ENCODE peak calls at places on chromosomes 5 and 9, in six cellular contexts. L is uterus, V is tibial nerve, U is body of pancreas, J is breast epithelium, X is transverse colon. K is an unnamed sample.

GRCh38 chr5:79503794-79504495 is 10.0 kb downstream of the HOMER1 start:
- DNase-seq in U (no peak), J (no peak), X (no peak), V (no peak), L (no peak), K (no peak)

GRCh38 chr5:150446103-150446502 is 3.4 kb downstream of the RPS14 start:
- DNase-seq in J (no peak), U (no peak), L (no peak), V (no peak), X (no peak), K (no peak)

GRCh38 chr9:92094655-92095054 is 20.6 kb downstream of the SPTLC1 start:
- DNase-seq in X (no peak), J (no peak), L (no peak), V (no peak), U (no peak), K (no peak)

GRCh38 chr5:17398439-17398838 is 99.6 kb upstream of the TAF11L2 start:
- DNase-seq in L (no peak), X (no peak), U (no peak), J (no peak), V (no peak), K (no peak)

GRCh38 chr9:132857031-132857430 is 21.1 kb downstream of the AK8 start:
- DNase-seq in V (peak; percentile 88), U (peak; percentile 17), X (peak; percentile 43), L (peak; percentile 81), J (no peak), K (no peak)

GRCh38 chr5:33074548-33074947 is 363.4 kb downstream of the NPR3 start:
- DNase-seq in V (no peak), X (no peak), L (no peak), U (no peak), J (no peak), K (no peak)

GRCh38 chr5:163766936-163767670 is 261.7 kb downstream of the MAT2B start:
- DNase-seq in L (no peak), J (no peak), V (no peak), U (no peak), X (no peak), K (no peak)

GRCh38 chr5:38853753-38854470 is 8.1 kb downstream of the OSMR start:
- DNase-seq in L (no peak), X (no peak), U (no peak), J (no peak), V (no peak), K (no peak)

GRCh38 chr5:133285583-133286021 is 233.8 kb downstream of the HSPA4 start:
- DNase-seq in U (peak; percentile 30), L (no peak), X (peak; percentile 26), V (no peak), J (no peak), K (peak; percentile 93)

GRCh38 chr5:155004138-155004744 is 9.3 kb upstream of the KIF4B start:
- DNase-seq in L (no peak), J (no peak), U (peak; percentile 17), V (no peak), X (peak; percentile 10), K (no peak)

GRCh38 chr9:132160802-132161742 is 786 bp upstream of the NTNG2 start:
- DNase-seq in X (peak; percentile 32), V (peak; percentile 21), L (no peak), U (no peak), J (no peak), K (no peak)

GRCh38 chr5:143434261-143435206 is 31.0 kb upstream of the NR3C1 start:
- DNase-seq in U (no peak), V (no peak), L (no peak), J (no peak), X (no peak), K (peak; percentile 56)

DNA sequence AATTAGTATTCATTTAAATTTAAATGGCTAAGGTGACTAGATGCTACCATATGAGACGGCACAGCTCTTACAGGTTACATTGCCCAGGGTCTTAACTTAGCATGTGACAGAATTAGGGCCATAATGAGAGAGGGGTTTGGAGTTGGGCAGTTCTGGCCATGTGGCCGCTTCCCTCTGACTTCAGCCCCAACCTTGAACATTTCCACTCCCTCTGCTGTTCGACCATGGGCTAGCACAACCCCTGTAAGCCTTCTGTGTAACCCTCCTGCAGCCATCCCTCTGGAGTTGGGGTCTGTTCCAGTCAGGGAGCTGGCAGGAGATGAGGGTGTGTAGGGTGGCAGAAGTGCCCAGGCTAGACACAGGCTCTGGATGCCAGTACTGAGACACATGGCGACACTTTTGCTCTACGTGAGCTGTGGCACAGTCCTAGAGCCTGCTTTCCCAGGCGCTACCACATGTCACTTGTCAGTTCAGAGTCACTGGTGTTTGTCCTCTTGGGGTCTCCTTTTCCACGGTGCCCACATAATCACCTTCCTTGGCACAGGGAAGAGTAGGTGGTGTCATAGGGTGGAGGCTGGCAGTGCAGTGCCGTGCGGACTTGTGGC is 128.7 kb upstream of the PITX1 start:
- DNase-seq in J (no peak), X (no peak), L (no peak), V (no peak), U (no peak), K (no peak)
- H3K27me3 ChIP-seq in J (no peaks in the 10 kb centered on the region), X (peaks cover 7% of the 10 kb centered on the region), L (no peaks in the 10 kb centered on the region), V (no peaks in the 10 kb centered on the region), U (no peaks in the 10 kb centered on the region), K (no peaks in the 10 kb centered on the region)

GRCh38 chr5:59272744-59273427 is 620.6 kb downstream of the PDE4D start:
- DNase-seq in L (no peak), U (no peak), J (no peak), X (no peak), V (no peak), K (no peak)
- H3K4me3 ChIP-seq in L (peak overlapping the region; percentile 1), U (no peak overlapping the region), J (peak overlapping the region; percentile 5), X (peak overlapping the region; percentile 50), V (no peak overlapping the region), K (no peak overlapping the region)

GRCh38 chr5:54517512-54518145 is at the start of gene SNX18:
- DNase-seq in U (peak; percentile 92), J (peak; percentile 87), X (peak; percentile 93), L (peak; percentile 91), V (peak; percentile 78), K (peak; percentile 95)
- TF ChIP-seq POLR2A in U (peak; percentile 45), J (no peak), X (peak; percentile 27), L (peak; percentile 87), V (peak; percentile 83), K (peak; percentile 96)

GRCh38 chr9:1052119-1052907 is 2.2 kb downstream of the DMRT2 start:
- DNase-seq in U (no peak), V (no peak), L (no peak), J (no peak), X (no peak), K (no peak)
- H3K27me3 ChIP-seq in U (no peaks in the 10 kb centered on the region), V (peaks cover 4% of the 10 kb centered on the region), L (peaks cover 46% of the 10 kb centered on the region), J (peaks cover 4% of the 10 kb centered on the region), X (peaks cover 100% of the 10 kb centered on the region), K (peaks cover 21% of the 10 kb centered on the region)

GRCh38 chr5:140711794-140712193 is 11.5 kb downstream of the ZMAT2 start:
- DNase-seq in L (no peak), J (no peak), X (no peak), U (no peak), V (no peak), K (no peak)
- H3K4me3 ChIP-seq in L (peak overlapping the region; percentile 45), J (no peak overlapping the region), X (peak overlapping the region; percentile 41), U (no peak overlapping the region), V (no peak overlapping the region), K (no peak overlapping the region)

K was measured in right lobe of liver.